ENCODE peak calls at places on chromosomes 16 and 17, in six cellular contexts. One of them, this sample, is unnamed.

GRCh38 chr17:79706931-79707382 is 23.8 kb upstream of the ENPP7 start:
- DNase-seq in PC-3: no peak
- DNase-seq in CD8-positive, alpha-beta T cell: no peak
- DNase-seq in AG04450: no peak
- DNase-seq in heart left ventricle: no peak
- DNase-seq in fibroblast of lung: peak
- DNase-seq in this sample: no peak

GRCh38 chr17:74480290-74480689 is 13.9 kb downstream of the CD300A start:
- DNase-seq in heart left ventricle: no peak
- DNase-seq in AG04450: no peak
- DNase-seq in PC-3: no peak
- DNase-seq in CD8-positive, alpha-beta T cell: no peak
- DNase-seq in fibroblast of lung: no peak
- DNase-seq in this sample: no peak

GRCh38 chr16:68083861-68084503 is 1.2 kb upstream of the NFATC3 start:
- DNase-seq in PC-3: no peak
- DNase-seq in heart left ventricle: no peak
- DNase-seq in CD8-positive, alpha-beta T cell: no peak
- DNase-seq in fibroblast of lung: peak
- DNase-seq in AG04450: no peak
- DNase-seq in this sample: no peak

GRCh38 chr17:4949321-4950074 is 1.2 kb upstream of the PFN1 start:
- DNase-seq in CD8-positive, alpha-beta T cell: peak
- DNase-seq in heart left ventricle: peak
- DNase-seq in AG04450: no peak
- DNase-seq in fibroblast of lung: peak
- DNase-seq in PC-3: peak
- DNase-seq in this sample: peak

GRCh38 chr17:35788504-35788998 is 6.9 kb downstream of the MMP28 start:
- DNase-seq in PC-3: peak
- DNase-seq in CD8-positive, alpha-beta T cell: no peak
- DNase-seq in heart left ventricle: no peak
- DNase-seq in fibroblast of lung: peak
- DNase-seq in AG04450: no peak
- DNase-seq in this sample: peak

GRCh38 chr17:29616300-29617048 is 6.2 kb downstream of the CORO6 start:
- DNase-seq in heart left ventricle: no peak
- DNase-seq in AG04450: no peak
- DNase-seq in fibroblast of lung: no peak
- DNase-seq in PC-3: no peak
- DNase-seq in CD8-positive, alpha-beta T cell: no peak
- DNase-seq in this sample: no peak

GRCh38 chr17:58913552-58913951 is 157.9 kb downstream of the PPM1E start:
- DNase-seq in CD8-positive, alpha-beta T cell: no peak
- DNase-seq in fibroblast of lung: peak
- DNase-seq in heart left ventricle: no peak
- DNase-seq in AG04450: no peak
- DNase-seq in PC-3: no peak
- DNase-seq in this sample: no peak

GRCh38 chr17:79632432-79632735 is 21.5 kb upstream of the RBFOX3 start:
- DNase-seq in fibroblast of lung: no peak
- DNase-seq in AG04450: no peak
- DNase-seq in heart left ventricle: peak
- DNase-seq in CD8-positive, alpha-beta T cell: no peak
- DNase-seq in PC-3: no peak
- DNase-seq in this sample: no peak

GRCh38 chr16:51967566-51967965 is 579.4 kb downstream of the TOX3 start:
- DNase-seq in CD8-positive, alpha-beta T cell: no peak
- DNase-seq in fibroblast of lung: no peak
- DNase-seq in PC-3: no peak
- DNase-seq in heart left ventricle: no peak
- DNase-seq in AG04450: no peak
- DNase-seq in this sample: no peak

GRCh38 chr17:39011907-39012468 is 44.8 kb upstream of the FBXO47 start:
- DNase-seq in AG04450: no peak
- DNase-seq in heart left ventricle: no peak
- DNase-seq in PC-3: no peak
- DNase-seq in fibroblast of lung: no peak
- DNase-seq in CD8-positive, alpha-beta T cell: no peak
- DNase-seq in this sample: no peak

DNA sequence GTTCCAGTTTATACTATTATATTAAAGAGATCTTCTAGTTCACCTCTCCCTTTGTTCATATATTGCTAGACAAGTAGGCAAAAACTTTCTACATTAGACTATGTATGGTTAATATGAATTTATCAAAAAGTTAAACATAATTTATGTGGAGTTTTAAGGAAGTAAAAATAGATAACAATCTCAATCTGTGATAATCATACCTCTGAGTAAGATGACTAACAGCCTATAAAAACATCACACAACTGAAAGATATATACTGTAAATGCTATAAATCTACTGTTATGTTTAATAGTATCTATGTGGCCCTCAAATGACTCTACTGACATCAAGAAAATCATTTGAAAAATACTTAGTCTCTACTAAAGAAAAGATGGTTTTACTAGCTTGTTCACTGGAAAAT is 37.1 kb downstream of the AP1G1 start:
- DNase-seq in heart left ventricle: no peak
- DNase-seq in PC-3: peak
- DNase-seq in fibroblast of lung: no peak
- DNase-seq in AG04450: no peak
- DNase-seq in CD8-positive, alpha-beta T cell: no peak
- DNase-seq in this sample: no peak
- H3K27ac ChIP-seq in heart left ventricle: no peak
- H3K27ac ChIP-seq in PC-3: peak
- H3K27ac ChIP-seq in fibroblast of lung: no peak
- H3K27ac ChIP-seq in AG04450: no peak
- H3K27ac ChIP-seq in CD8-positive, alpha-beta T cell: no peak
- H3K27ac ChIP-seq in this sample: no peak

DNA sequence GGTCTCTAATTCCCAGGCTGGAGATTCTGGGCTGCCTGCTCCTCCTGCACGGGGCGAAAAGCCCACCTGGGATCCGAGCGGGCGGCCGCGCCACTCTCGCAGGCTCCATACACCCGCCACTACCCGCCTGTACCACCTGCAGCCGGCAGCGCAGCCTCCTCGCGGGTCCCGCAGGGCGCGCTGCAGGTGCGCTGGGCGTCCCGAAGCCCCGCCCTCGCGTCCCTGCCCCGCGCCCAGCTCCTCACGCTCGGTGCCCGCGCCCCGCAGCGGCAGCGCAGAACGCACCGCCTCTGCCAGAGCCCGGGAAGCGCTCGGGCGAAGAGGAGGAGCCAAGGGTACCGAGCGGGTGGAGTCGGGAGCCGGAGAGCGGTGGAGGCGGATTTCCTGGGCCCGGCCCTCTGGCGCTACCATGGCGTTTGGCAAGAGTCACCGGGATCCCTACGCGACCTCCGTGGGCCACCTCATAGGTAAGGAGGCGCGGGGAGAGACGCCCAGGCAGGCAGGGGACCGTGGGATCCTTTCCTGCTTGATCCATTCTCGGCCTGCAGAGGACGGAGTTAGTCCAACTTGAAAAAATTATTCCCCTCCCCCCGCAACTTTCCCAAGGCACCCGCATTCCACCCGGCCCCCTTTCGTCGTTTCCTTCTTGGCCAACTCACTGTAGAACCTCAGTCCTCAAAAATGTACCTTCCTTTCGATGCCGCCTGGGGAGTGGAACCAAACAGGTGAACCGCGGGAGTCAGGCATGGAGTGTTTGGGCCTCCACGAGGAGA is at the start of gene TOM1L1:
- DNase-seq in fibroblast of lung: peak
- DNase-seq in heart left ventricle: peak
- DNase-seq in PC-3: peak
- DNase-seq in AG04450: peak
- DNase-seq in CD8-positive, alpha-beta T cell: no peak
- DNase-seq in this sample: peak
- TF ChIP-seq CTCF in fibroblast of lung: no peak
- TF ChIP-seq CTCF in heart left ventricle: no peak
- TF ChIP-seq CTCF in PC-3: peak
- TF ChIP-seq CTCF in AG04450: peak
- TF ChIP-seq CTCF in CD8-positive, alpha-beta T cell: no peak
- TF ChIP-seq CTCF in this sample: peak

GRCh38 chr16:78892925-78893324 is 707.6 kb downstream of the MAF start:
- DNase-seq in heart left ventricle: no peak
- DNase-seq in PC-3: no peak
- DNase-seq in fibroblast of lung: no peak
- DNase-seq in CD8-positive, alpha-beta T cell: no peak
- DNase-seq in AG04450: no peak
- DNase-seq in this sample: no peak

GRCh38 chr16:78895661-78896060 is 704.9 kb downstream of the MAF start:
- DNase-seq in CD8-positive, alpha-beta T cell: no peak
- DNase-seq in heart left ventricle: no peak
- DNase-seq in PC-3: no peak
- DNase-seq in AG04450: no peak
- DNase-seq in fibroblast of lung: no peak
- DNase-seq in this sample: no peak

GRCh38 chr16:78896280-78896679 is 704.3 kb downstream of the MAF start:
- DNase-seq in fibroblast of lung: no peak
- DNase-seq in CD8-positive, alpha-beta T cell: no peak
- DNase-seq in AG04450: no peak
- DNase-seq in heart left ventricle: no peak
- DNase-seq in PC-3: no peak
- DNase-seq in this sample: no peak

GRCh38 chr16:78893340-78893739 is 707.2 kb downstream of the MAF start:
- DNase-seq in CD8-positive, alpha-beta T cell: no peak
- DNase-seq in PC-3: no peak
- DNase-seq in AG04450: no peak
- DNase-seq in heart left ventricle: no peak
- DNase-seq in fibroblast of lung: no peak
- DNase-seq in this sample: no peak

DNA sequence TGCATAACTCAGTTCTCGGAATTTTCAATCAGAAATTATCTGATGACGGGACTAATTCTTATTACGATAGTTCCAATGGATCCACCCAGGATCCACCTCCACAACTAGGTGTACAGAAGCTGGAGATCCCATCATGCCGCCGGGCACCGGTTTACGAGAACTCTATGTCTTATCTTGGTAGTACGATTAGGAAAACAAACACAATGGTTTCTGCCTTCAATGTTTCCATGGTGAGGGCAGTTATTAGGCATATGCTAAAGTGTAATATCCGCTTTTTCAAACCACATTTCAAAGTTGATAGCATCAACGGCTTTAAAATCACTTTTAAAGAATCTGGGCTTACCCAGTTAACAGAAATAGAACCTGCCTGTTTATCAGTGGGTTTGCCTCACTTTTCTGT is 705.7 kb downstream of the MAF start:
- DNase-seq in heart left ventricle: no peak
- DNase-seq in AG04450: no peak
- DNase-seq in PC-3: no peak
- DNase-seq in fibroblast of lung: no peak
- DNase-seq in CD8-positive, alpha-beta T cell: no peak
- DNase-seq in this sample: no peak
- H3K27ac ChIP-seq in heart left ventricle: no peak
- H3K27ac ChIP-seq in AG04450: no peak
- H3K27ac ChIP-seq in PC-3: no peak
- H3K27ac ChIP-seq in fibroblast of lung: no peak
- H3K27ac ChIP-seq in CD8-positive, alpha-beta T cell: peak
- H3K27ac ChIP-seq in this sample: no peak

DNA sequence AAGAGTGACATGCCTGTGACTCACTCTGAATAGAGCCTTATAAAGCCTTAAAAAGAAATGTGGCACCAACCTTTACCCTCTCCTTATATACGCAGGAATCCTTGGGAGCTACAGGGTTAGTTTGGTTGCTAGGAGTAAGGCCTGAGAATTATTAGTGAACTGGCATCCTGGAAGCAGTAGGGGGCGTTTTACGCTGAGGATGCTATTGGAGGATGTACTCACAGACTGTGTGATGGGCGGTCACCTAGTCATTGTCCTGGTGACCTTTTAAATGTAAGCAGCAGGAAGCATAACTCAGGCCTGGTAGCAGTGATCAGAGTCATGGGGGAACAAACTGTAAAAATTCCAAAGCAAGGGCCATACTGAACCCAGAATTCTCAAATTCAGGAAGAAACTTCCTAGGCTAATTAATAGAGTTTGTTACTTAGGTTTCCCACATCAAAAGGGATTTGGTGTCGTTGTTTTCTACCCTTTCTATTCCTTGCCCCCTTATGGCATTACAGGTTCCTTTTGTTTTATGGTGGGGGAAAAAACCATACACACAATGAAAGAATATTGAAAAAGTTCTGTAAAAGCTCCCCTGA is 153.8 kb downstream of the SNX11 start:
- DNase-seq in heart left ventricle: peak
- DNase-seq in PC-3: peak
- DNase-seq in fibroblast of lung: peak
- DNase-seq in AG04450: no peak
- DNase-seq in CD8-positive, alpha-beta T cell: no peak
- DNase-seq in this sample: peak
- TF ChIP-seq CTCF in heart left ventricle: no peak
- TF ChIP-seq CTCF in PC-3: peak
- TF ChIP-seq CTCF in fibroblast of lung: peak
- TF ChIP-seq CTCF in AG04450: peak
- TF ChIP-seq CTCF in CD8-positive, alpha-beta T cell: no peak
- TF ChIP-seq CTCF in this sample: peak

GRCh38 chr17:8311131-8311790 is 1.2 kb downstream of the ARHGEF15 start:
- DNase-seq in fibroblast of lung: no peak
- DNase-seq in AG04450: no peak
- DNase-seq in heart left ventricle: peak
- DNase-seq in CD8-positive, alpha-beta T cell: no peak
- DNase-seq in PC-3: no peak
- DNase-seq in this sample: no peak
- H3K27ac ChIP-seq in fibroblast of lung: no peak
- H3K27ac ChIP-seq in AG04450: no peak
- H3K27ac ChIP-seq in heart left ventricle: peak
- H3K27ac ChIP-seq in CD8-positive, alpha-beta T cell: no peak
- H3K27ac ChIP-seq in PC-3: no peak
- H3K27ac ChIP-seq in this sample: no peak

DNA sequence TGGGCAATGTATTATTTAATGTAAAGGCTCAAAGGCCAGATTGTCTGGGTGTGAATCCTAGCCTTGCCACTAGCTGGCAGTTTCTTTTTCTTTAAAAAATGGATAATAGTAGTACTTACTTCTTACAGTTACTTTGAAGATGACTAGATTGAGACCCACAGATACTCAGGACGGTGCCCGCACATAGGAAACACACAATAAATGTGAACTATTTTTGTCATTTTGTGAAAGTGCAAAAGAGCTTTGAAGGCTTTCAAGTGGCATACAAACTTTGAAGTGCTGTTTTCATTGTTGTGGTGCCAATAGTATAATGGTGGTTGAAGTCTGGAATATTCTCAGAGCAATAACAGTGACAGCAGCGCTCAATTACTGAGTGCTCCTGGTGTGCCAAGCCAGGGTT is 63.6 kb downstream of the OTOA start:
- DNase-seq in CD8-positive, alpha-beta T cell: no peak
- DNase-seq in AG04450: no peak
- DNase-seq in PC-3: no peak
- DNase-seq in fibroblast of lung: no peak
- DNase-seq in heart left ventricle: no peak
- DNase-seq in this sample: no peak
- TF ChIP-seq CTCF in CD8-positive, alpha-beta T cell: no peak
- TF ChIP-seq CTCF in AG04450: no peak
- TF ChIP-seq CTCF in PC-3: no peak
- TF ChIP-seq CTCF in fibroblast of lung: no peak
- TF ChIP-seq CTCF in heart left ventricle: no peak
- TF ChIP-seq CTCF in this sample: no peak

GRCh38 chr17:6570731-6571465 is 14.5 kb upstream of the PITPNM3 start:
- DNase-seq in CD8-positive, alpha-beta T cell: no peak
- DNase-seq in PC-3: no peak
- DNase-seq in AG04450: no peak
- DNase-seq in heart left ventricle: no peak
- DNase-seq in fibroblast of lung: no peak
- DNase-seq in this sample: no peak
- H3K27ac ChIP-seq in CD8-positive, alpha-beta T cell: no peak
- H3K27ac ChIP-seq in PC-3: no peak
- H3K27ac ChIP-seq in AG04450: no peak
- H3K27ac ChIP-seq in heart left ventricle: no peak
- H3K27ac ChIP-seq in fibroblast of lung: no peak
- H3K27ac ChIP-seq in this sample: no peak

This sample was measured in brain microvascular endothelial cell.